ENCODE peak calls at places on chromosomes 7 and 10, in six cellular contexts. P is tibial artery, W is AG10803, N is HepG2, O is left lung, L is PC-3. M is an unnamed sample.

GRCh38 chr7:149291036-149291835 is 29.2 kb downstream of the ZNF783 start:
- DNase-seq in P (no peak), W (no peak), N (no peak), O (no peak), L (no peak), M (no peak)

GRCh38 chr7:3117488-3118228 is 74.0 kb upstream of the CARD11 start:
- DNase-seq in P (no peak), W (no peak), N (no peak), O (no peak), L (no peak), M (no peak)

GRCh38 chr7:1856966-1857441 is 186.9 kb downstream of the ELFN1 start:
- DNase-seq in P (peak), W (no peak), N (no peak), O (peak), L (no peak), M (no peak)

GRCh38 chr7:130732980-130733865 is 784 bp downstream of the KLF14 start:
- DNase-seq in P (no peak), W (no peak), N (no peak), O (peak), L (no peak), M (no peak)

GRCh38 chr7:44976746-44977196 is 2.0 kb downstream of the MYO1G start:
- DNase-seq in P (no peak), W (no peak), N (no peak), O (no peak), L (no peak), M (no peak)

GRCh38 chr10:29454250-29454649 is 165.4 kb downstream of the LYZL1 start:
- DNase-seq in P (no peak), W (no peak), N (no peak), O (no peak), L (no peak), M (no peak)

GRCh38 chr10:132382231-132382922 is 14.6 kb upstream of the PWWP2B start:
- DNase-seq in P (peak), W (peak), N (no peak), O (no peak), L (no peak), M (peak)

GRCh38 chr7:142787783-142788182 is 17.0 kb downstream of the PRSS2 start:
- DNase-seq in P (no peak), W (no peak), N (no peak), O (no peak), L (no peak), M (no peak)

GRCh38 chr10:17984563-17984962 is 32.8 kb downstream of the SLC39A12 start:
- DNase-seq in P (no peak), W (no peak), N (no peak), O (no peak), L (no peak), M (no peak)

GRCh38 chr7:25586513-25586912 is 358.2 kb upstream of the NPVF start:
- DNase-seq in P (no peak), W (no peak), N (no peak), O (no peak), L (no peak), M (no peak)

GRCh38 chr7:155813791-155814568 is 1.7 kb upstream of the SHH start:
- DNase-seq in P (no peak), W (no peak), N (no peak), O (no peak), L (no peak), M (no peak)

GRCh38 chr10:71323407-71323806 is 4.3 kb downstream of the SLC29A3 start:
- DNase-seq in P (no peak), W (peak), N (peak), O (no peak), L (no peak), M (peak)

GRCh38 chr10:99828464-99828863 is 46.0 kb downstream of the ABCC2 start:
- DNase-seq in P (no peak), W (no peak), N (no peak), O (no peak), L (no peak), M (no peak)

GRCh38 chr7:106744507-106745180 is 83.7 kb upstream of the CCDC71L start:
- DNase-seq in P (no peak), W (peak), N (no peak), O (no peak), L (no peak), M (no peak)

GRCh38 chr7:87231715-87232114 is 12.2 kb upstream of the TMEM243 start:
- DNase-seq in P (no peak), W (peak), N (no peak), O (no peak), L (no peak), M (no peak)

GRCh38 chr7:137093198-137093597 is 224.7 kb downstream of the CHRM2 start:
- DNase-seq in P (no peak), W (no peak), N (no peak), O (no peak), L (no peak), M (no peak)

GRCh38 chr7:137096607-137097006 is 228.2 kb downstream of the CHRM2 start:
- DNase-seq in P (no peak), W (peak), N (no peak), O (no peak), L (no peak), M (no peak)

GRCh38 chr7:137086896-137087295 is 218.4 kb downstream of the CHRM2 start:
- DNase-seq in P (no peak), W (no peak), N (no peak), O (no peak), L (no peak), M (no peak)

GRCh38 chr7:137097111-137097510 is 228.7 kb downstream of the CHRM2 start:
- DNase-seq in P (no peak), W (peak), N (no peak), O (no peak), L (no peak), M (no peak)

DNA sequence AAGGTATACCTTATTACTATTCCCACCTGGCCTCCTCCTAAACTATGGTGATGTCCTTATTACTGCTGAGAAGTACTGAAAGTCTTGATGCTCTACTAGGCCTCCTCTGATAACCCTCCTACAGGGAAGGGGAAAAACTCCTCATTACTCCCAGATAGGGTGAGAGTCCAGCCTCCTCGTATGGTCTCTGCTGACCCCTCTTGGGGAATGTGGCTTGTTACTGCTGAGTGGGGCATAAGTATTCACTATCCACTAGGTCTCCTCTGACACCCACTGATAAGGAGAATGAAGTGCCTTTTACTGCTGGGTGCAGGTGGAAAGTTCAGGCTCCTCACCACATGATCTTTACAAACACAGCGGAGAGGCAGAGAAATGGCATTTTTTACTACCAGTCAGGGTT is 222.9 kb downstream of the CHRM2 start:
- DNase-seq in P (no peak), W (no peak), N (no peak), O (no peak), L (peak), M (no peak)
- TF ChIP-seq CTCF in P (no peak), W (peak), N (peak), O (no peak), L (peak), M (peak)

GRCh38 chr10:52400564-52400963 is 86.5 kb downstream of the DKK1 start:
- DNase-seq in P (no peak), W (no peak), N (no peak), O (no peak), L (peak), M (no peak)
- TF ChIP-seq CTCF in P (no peak), W (no peak), N (no peak), O (no peak), L (no peak), M (no peak)

GRCh38 chr10:15461353-15462108 is 90.4 kb upstream of the FAM171A1 start:
- DNase-seq in P (peak), W (peak), N (no peak), O (no peak), L (peak), M (peak)
- TF ChIP-seq CTCF in P (peak), W (peak), N (peak), O (no peak), L (peak), M (peak)

DNA sequence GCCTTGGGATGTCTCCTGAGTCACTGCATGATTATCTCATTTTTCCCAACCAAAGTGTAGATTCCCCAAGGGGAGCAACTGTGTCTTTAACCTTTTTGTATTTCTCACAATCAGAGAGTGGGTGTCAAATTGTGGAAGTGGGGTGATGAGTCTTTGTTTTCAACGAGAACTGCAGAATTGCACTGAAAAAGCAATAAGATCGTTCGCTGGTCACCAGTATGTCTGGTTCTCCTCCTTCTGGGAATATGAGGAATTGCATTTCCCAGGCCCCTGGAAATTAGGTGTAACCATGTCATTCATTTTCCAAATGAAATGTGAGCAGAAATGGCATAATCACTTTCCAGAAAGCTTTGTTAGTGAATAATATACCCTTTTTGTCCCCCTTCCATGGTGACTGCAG is 326.9 kb downstream of the GPAM start:
- DNase-seq in P (no peak), W (peak), N (peak), O (no peak), L (peak), M (no peak)
- TF ChIP-seq CTCF in P (no peak), W (peak), N (peak), O (no peak), L (peak), M (no peak)